ENCODE peak calls at places on chromosomes 2 and 18, in eight cellular contexts. H, Q, O, L, D, J, K and S are unnamed samples. For H3K4me1, the result is how much of the 10 kb centered on the place peaks cover.

GRCh38 chr18:74116628-74117554 is 30.7 kb downstream of the FBXO15 start:
- DNase-seq in H (no peak), Q (peak), O (peak), L (peak), D (no peak), J (peak), K (no peak), S (peak)

GRCh38 chr2:1806254-1806653 is 61.9 kb upstream of the PXDN start:
- DNase-seq in H (no peak), Q (no peak), O (no peak), L (no peak), D (no peak), J (no peak), K (no peak), S (no peak)

GRCh38 chr2:119338826-119339561 is 27.6 kb downstream of the C2orf76 start:
- DNase-seq in H (peak), Q (no peak), O (no peak), L (no peak), D (peak), J (no peak), K (no peak), S (no peak)

GRCh38 chr2:208464205-208464604 is 57.6 kb downstream of the PTH2R start:
- DNase-seq in H (no peak), Q (no peak), O (no peak), L (no peak), D (no peak), J (no peak), K (no peak), S (no peak)

GRCh38 chr2:218311543-218311884 is 19.2 kb upstream of the TMBIM1 start:
- DNase-seq in H (no peak), Q (no peak), O (no peak), L (no peak), D (no peak), J (no peak), K (no peak), S (no peak)

GRCh38 chr2:113173563-113174368 is at the start of gene PSD4:
- DNase-seq in H (peak), Q (no peak), O (no peak), L (no peak), D (peak), J (no peak), K (no peak), S (no peak)

GRCh38 chr2:164816900-164817299 is 24.7 kb downstream of the COBLL1 start:
- DNase-seq in H (no peak), Q (no peak), O (no peak), L (no peak), D (no peak), J (no peak), K (no peak), S (no peak)

GRCh38 chr2:70511986-70512729 is 41.5 kb downstream of the TGFA start:
- DNase-seq in H (no peak), Q (no peak), O (no peak), L (no peak), D (no peak), J (no peak), K (no peak), S (no peak)

GRCh38 chr2:240909216-240909974 is 3.3 kb downstream of the CROCC2 start:
- DNase-seq in H (no peak), Q (no peak), O (no peak), L (no peak), D (no peak), J (no peak), K (peak), S (no peak)

GRCh38 chr2:205438241-205438640 is 244.1 kb upstream of the NRP2 start:
- DNase-seq in H (no peak), Q (no peak), O (no peak), L (no peak), D (no peak), J (no peak), K (no peak), S (no peak)

GRCh38 chr2:105755895-105756294 is 11.2 kb downstream of the NCK2 start:
- DNase-seq in H (no peak), Q (no peak), O (no peak), L (no peak), D (no peak), J (no peak), K (no peak), S (no peak)

GRCh38 chr2:217960351-217960750 is 42.4 kb downstream of the TNS1 start:
- DNase-seq in H (no peak), Q (no peak), O (no peak), L (no peak), D (no peak), J (no peak), K (no peak), S (no peak)

GRCh38 chr2:10839813-10840212 is 27.2 kb upstream of the PDIA6 start:
- DNase-seq in H (no peak), Q (no peak), O (no peak), L (no peak), D (no peak), J (no peak), K (no peak), S (peak)

GRCh38 chr2:146246017-146246733 is 1598.7 kb upstream of the ACVR2A start:
- DNase-seq in H (no peak), Q (no peak), O (no peak), L (no peak), D (no peak), J (no peak), K (no peak), S (no peak)

DNA sequence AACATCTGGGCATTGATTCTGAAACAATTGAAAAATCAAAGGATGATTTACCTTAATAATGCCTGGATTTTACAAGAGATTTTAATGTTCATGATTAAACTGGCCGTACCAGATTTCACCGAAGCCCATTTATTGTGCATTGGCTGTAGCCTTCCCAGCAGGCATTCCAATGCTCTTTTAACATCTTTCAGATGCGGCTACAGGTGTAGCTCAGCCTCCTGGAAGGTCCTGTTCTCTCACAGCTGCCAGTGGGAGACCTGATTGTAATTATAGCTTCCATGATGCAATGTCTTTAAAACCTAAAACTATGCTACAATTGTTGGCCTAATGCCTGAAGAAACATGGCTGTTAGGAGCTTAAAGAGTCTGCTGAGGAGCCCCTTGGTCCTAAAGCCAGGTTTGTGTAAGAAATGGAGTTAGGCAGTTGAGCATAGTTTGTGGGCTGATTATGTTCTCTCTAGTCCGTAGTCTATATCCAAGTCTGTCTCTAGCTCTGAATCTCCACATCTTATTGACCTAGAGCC is 147.4 kb downstream of the CERS6 start:
- DNase-seq in H (no peak), Q (no peak), O (no peak), L (no peak), D (no peak), J (no peak), K (no peak), S (peak)
- TF ChIP-seq REST in H (no peak), Q (no peak), O (no peak), L (no peak), D (no peak), J (no peak), K (no peak), S (no peak)

GRCh38 chr2:46548103-46548486 is 68.7 kb downstream of the TMEM247 start:
- DNase-seq in H (no peak), Q (no peak), O (no peak), L (no peak), D (no peak), J (no peak), K (no peak), S (no peak)
- H3K4me1 ChIP-seq in H (under half), Q (under half), O (under half), L (under half), D (half or more), J (under half), K (under half), S (under half)

GRCh38 chr2:216192931-216193330 is 83.8 kb downstream of the XRCC5 start:
- DNase-seq in H (no peak), Q (no peak), O (no peak), L (no peak), D (no peak), J (no peak), K (no peak), S (no peak)

GRCh38 chr2:216188268-216188850 is 79.2 kb downstream of the XRCC5 start:
- DNase-seq in H (peak), Q (peak), O (no peak), L (no peak), D (no peak), J (no peak), K (no peak), S (no peak)

GRCh38 chr2:216188956-216189355 is 79.8 kb downstream of the XRCC5 start:
- DNase-seq in H (no peak), Q (no peak), O (no peak), L (no peak), D (no peak), J (no peak), K (no peak), S (no peak)

GRCh38 chr2:216192181-216192580 is 83.0 kb downstream of the XRCC5 start:
- DNase-seq in H (no peak), Q (no peak), O (no peak), L (no peak), D (no peak), J (no peak), K (no peak), S (no peak)

GRCh38 chr2:216189410-216189809 is 80.3 kb downstream of the XRCC5 start:
- DNase-seq in H (no peak), Q (no peak), O (no peak), L (no peak), D (no peak), J (no peak), K (no peak), S (no peak)
- TF ChIP-seq REST in H (no peak), Q (no peak), O (no peak), L (no peak), D (no peak), J (no peak), K (no peak), S (no peak)

GRCh38 chr2:60478660-60479059 is 74.8 kb downstream of the BCL11A start:
- DNase-seq in H (no peak), Q (no peak), O (no peak), L (no peak), D (no peak), J (no peak), K (no peak), S (no peak)

GRCh38 chr2:60472663-60473289 is 80.7 kb downstream of the BCL11A start:
- DNase-seq in H (no peak), Q (no peak), O (no peak), L (no peak), D (no peak), J (no peak), K (no peak), S (no peak)

GRCh38 chr2:60474301-60474700 is 79.2 kb downstream of the BCL11A start:
- DNase-seq in H (no peak), Q (no peak), O (no peak), L (no peak), D (no peak), J (no peak), K (no peak), S (no peak)

GRCh38 chr2:60476206-60476946 is 77.1 kb downstream of the BCL11A start:
- DNase-seq in H (no peak), Q (no peak), O (no peak), L (no peak), D (no peak), J (no peak), K (no peak), S (peak)

GRCh38 chr2:60475311-60475830 is 78.1 kb downstream of the BCL11A start:
- DNase-seq in H (no peak), Q (no peak), O (no peak), L (no peak), D (no peak), J (no peak), K (no peak), S (no peak)
- H3K4me1 ChIP-seq in H (under half), Q (under half), O (under half), L (under half), D (under half), J (under half), K (under half), S (half or more)

GRCh38 chr2:168130302-168130701 is 117.1 kb downstream of the STK39 start:
- DNase-seq in H (no peak), Q (no peak), O (no peak), L (no peak), D (no peak), J (no peak), K (no peak), S (no peak)
- TF ChIP-seq REST in H (no peak), Q (no peak), O (no peak), L (no peak), D (no peak), J (no peak), K (no peak), S (no peak)

DNA sequence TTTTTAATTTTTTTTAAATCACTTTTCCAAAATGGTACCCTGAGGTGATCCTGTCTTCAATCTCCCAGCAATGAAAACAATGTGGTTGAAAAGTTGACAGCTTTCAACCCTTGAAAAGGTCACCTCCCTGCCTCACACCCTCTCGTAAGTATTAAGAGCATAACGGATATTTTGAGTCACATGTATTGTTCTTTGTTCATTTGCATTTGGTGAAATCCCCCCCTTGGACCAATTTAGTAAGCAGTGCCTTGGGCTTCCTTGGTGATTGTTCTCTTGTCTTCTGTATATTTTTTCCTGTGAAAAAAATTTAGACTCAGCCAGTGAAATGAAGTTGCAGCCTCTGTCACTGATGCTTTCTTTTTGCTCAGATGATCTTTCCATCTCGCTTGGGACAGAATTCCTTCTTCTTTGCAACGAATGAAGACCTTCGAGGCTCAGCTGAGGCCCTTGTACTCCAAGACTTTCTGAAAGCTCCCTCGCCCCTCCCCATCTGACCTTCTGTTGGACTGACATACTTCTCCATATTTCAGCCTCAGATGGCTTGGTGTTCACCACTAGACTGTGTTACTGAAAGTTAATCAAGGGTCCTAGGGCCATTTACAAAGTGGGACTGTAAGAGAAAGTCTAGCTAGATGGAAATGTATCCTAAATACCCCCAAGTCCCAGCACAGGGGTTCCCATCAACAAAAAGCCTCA is 158.4 kb downstream of the BCL2 start:
- DNase-seq in H (no peak), Q (no peak), O (no peak), L (no peak), D (peak), J (no peak), K (no peak), S (no peak)
- H3K4me1 ChIP-seq in H (under half), Q (under half), O (under half), L (under half), D (half or more), J (under half), K (under half), S (under half)

GRCh38 chr2:98502556-98503335 is 58.1 kb downstream of the INPP4A start:
- DNase-seq in H (no peak), Q (no peak), O (no peak), L (no peak), D (no peak), J (no peak), K (no peak), S (no peak)
- TF ChIP-seq REST in H (no peak), Q (no peak), O (no peak), L (no peak), D (no peak), J (no peak), K (no peak), S (no peak)

GRCh38 chr2:55141572-55142413 is 90.3 kb downstream of the CLHC1 start:
- DNase-seq in H (no peak), Q (no peak), O (peak), L (no peak), D (no peak), J (no peak), K (no peak), S (no peak)

GRCh38 chr2:55139305-55139704 is 89.1 kb upstream of the RTN4 start:
- DNase-seq in H (no peak), Q (no peak), O (no peak), L (no peak), D (no peak), J (no peak), K (no peak), S (no peak)

GRCh38 chr2:55142518-55142917 is 89.6 kb downstream of the CLHC1 start:
- DNase-seq in H (no peak), Q (no peak), O (no peak), L (no peak), D (no peak), J (no peak), K (no peak), S (no peak)

GRCh38 chr2:55138546-55139288 is 88.5 kb upstream of the RTN4 start:
- DNase-seq in H (no peak), Q (no peak), O (no peak), L (no peak), D (no peak), J (no peak), K (no peak), S (no peak)

GRCh38 chr2:55140316-55141219 is 90.3 kb upstream of the RTN4 start:
- DNase-seq in H (peak), Q (no peak), O (no peak), L (no peak), D (no peak), J (no peak), K (no peak), S (no peak)
- H3K4me1 ChIP-seq in H (under half), Q (under half), O (under half), L (under half), D (under half), J (under half), K (under half), S (under half)